ENCODE peak calls at places on chromosome 14, in nine cellular contexts. T is GM23338; Q is foreskin melanocyte; L is activated CD4-positive, alpha-beta T cell treated with anti-CD3 and anti-CD28 coated beads, Interleukin-2, amount 10 ng/mL, durations not matched to agents 7 days and 5 days; C is GM03348; K is NCI-H69; J is A549; Y is iPS DF 6.9; U is activated CD8-positive, alpha-beta memory T cell treated with anti-CD3 and anti-CD28 coated beads, Interleukin-2, amount 50 U/mL, for 48 hours. Z is an unnamed sample.

GRCh38 chr14:64293976-64294671 is at the start of gene ESR2:
- DNase-seq in T (peak; percentile 51), Q (no peak), L (peak; percentile 13), C (peak; percentile 43), K (peak; percentile 81), J (peak; percentile 15), Y (no peak), U (peak; percentile 68), Z (peak; percentile 73)

GRCh38 chr14:61381589-61381988 is 60.2 kb downstream of the PRKCH start:
- DNase-seq in T (no peak), Q (no peak), L (no peak), C (no peak), K (peak; percentile 89), J (no peak), Y (no peak), U (no peak), Z (no peak)

GRCh38 chr14:21267886-21268611 is 1.2 kb downstream of the HNRNPC start:
- DNase-seq in T (no peak), Q (no peak), L (no peak), C (no peak), K (no peak), J (no peak), Y (no peak), U (no peak), Z (no peak)

GRCh38 chr14:65170318-65170717 is 68.0 kb upstream of the MAX start:
- DNase-seq in T (no peak), Q (no peak), L (no peak), C (no peak), K (no peak), J (no peak), Y (no peak), U (no peak), Z (no peak)

GRCh38 chr14:61713724-61714437 is 18.6 kb downstream of the HIF1A start:
- DNase-seq in T (no peak), Q (no peak), L (no peak), C (no peak), K (no peak), J (no peak), Y (no peak), U (no peak), Z (no peak)

GRCh38 chr14:61343991-61344405 is 22.6 kb downstream of the PRKCH start:
- DNase-seq in T (no peak), Q (no peak), L (peak; percentile 36), C (no peak), K (no peak), J (no peak), Y (no peak), U (no peak), Z (no peak)

GRCh38 chr14:63501429-63501828 is 41.7 kb downstream of the PPP2R5E start:
- DNase-seq in T (no peak), Q (no peak), L (no peak), C (no peak), K (no peak), J (no peak), Y (no peak), U (no peak), Z (no peak)

GRCh38 chr14:80390911-80391310 is 179.6 kb upstream of the DIO2 start:
- DNase-seq in T (peak; percentile 57), Q (peak; percentile 27), L (no peak), C (peak; percentile 8), K (peak; percentile 21), J (peak; percentile 28), Y (peak; percentile 16), U (no peak), Z (peak; percentile 13)

GRCh38 chr14:34361504-34362011 is 100.5 kb downstream of the SPTSSA start:
- DNase-seq in T (no peak), Q (no peak), L (no peak), C (no peak), K (no peak), J (no peak), Y (no peak), U (no peak), Z (no peak)

GRCh38 chr14:100965296-100965695 is 61.8 kb upstream of the RTL1 start:
- DNase-seq in T (no peak), Q (no peak), L (no peak), C (no peak), K (no peak), J (no peak), Y (no peak), U (no peak), Z (no peak)

GRCh38 chr14:76710093-76711010 is 50.9 kb upstream of the VASH1 start:
- DNase-seq in T (peak; percentile 71), Q (peak; percentile 29), L (peak; percentile 54), C (peak; percentile 76), K (peak; percentile 98), J (peak; percentile 44), Y (no peak), U (no peak), Z (peak; percentile 46)

GRCh38 chr14:101019974-101020710 is 116.6 kb upstream of the RTL1 start:
- DNase-seq in T (no peak), Q (no peak), L (no peak), C (no peak), K (no peak), J (no peak), Y (no peak), U (peak; percentile 13), Z (peak; percentile 8)

GRCh38 chr14:75249251-75249957 is 29.2 kb upstream of the FOS start:
- DNase-seq in T (peak; percentile 61), Q (no peak), L (peak; percentile 94), C (no peak), K (peak; percentile 90), J (no peak), Y (no peak), U (peak; percentile 86), Z (no peak)

Z was measured in H1.